ENCODE peak calls at places on chromosomes 13 and 19, in seven cellular contexts. W is upper lobe of left lung, K is psoas muscle, R is neural progenitor cell, Z is ovary, V is IMR-90, Q is GM23338. L is an unnamed sample. For H3K4me1 and H3K27me3, the result is how much of the 10 kb centered on the place peaks cover.

GRCh38 chr19:51422053-51422448 is 4.6 kb upstream of the SIGLEC10 start:
- DNase-seq in W (peak), K (peak), Q (peak), Z (peak), V (peak), R (peak), L (peak)

GRCh38 chr19:39327990-39328705 is 7.5 kb upstream of the LRFN1 start:
- DNase-seq in R (peak), K (peak), Q (peak), W (peak), Z (peak), V (peak), L (peak)

GRCh38 chr19:48842744-48843162 is 6.5 kb upstream of the HSD17B14 start:
- DNase-seq in K (no peak), W (no peak), V (peak), R (peak), Q (peak), Z (peak), L (no peak)

GRCh38 chr19:21910318-21910717 is 74.3 kb upstream of the ZNF43 start:
- DNase-seq in Z (no peak), K (no peak), Q (no peak), V (no peak), W (no peak), R (no peak), L (no peak)

GRCh38 chr13:34207334-34207733 is 389.4 kb downstream of the RFC3 start:
- DNase-seq in Z (no peak), K (no peak), Q (no peak), V (peak), W (no peak), R (no peak), L (peak)

GRCh38 chr13:37313383-37313782 is 207.9 kb upstream of the CSNK1A1L start:
- DNase-seq in K (no peak), W (no peak), Q (no peak), V (peak), R (no peak), Z (no peak), L (no peak)

GRCh38 chr19:6739884-6740588 is 556 bp downstream of the TRIP10 start:
- DNase-seq in R (peak), V (no peak), K (peak), W (peak), Q (peak), Z (peak), L (no peak)

GRCh38 chr19:7862413-7862951 is 11.7 kb downstream of the PRR36 start:
- DNase-seq in Z (peak), R (peak), W (peak), Q (peak), K (peak), V (peak), L (no peak)

GRCh38 chr13:77919351-77920294 is 992 bp upstream of the EDNRB start:
- DNase-seq in Z (no peak), W (peak), R (peak), K (peak), V (peak), Q (peak), L (peak)

GRCh38 chr19:50998061-50998460 is 3.3 kb downstream of the KLK8 start:
- DNase-seq in V (no peak), Z (no peak), Q (no peak), W (no peak), R (no peak), K (no peak), L (no peak)

GRCh38 chr13:113971471-113972231 is 2.2 kb downstream of the C13orf46 start:
- DNase-seq in K (peak), Z (no peak), W (no peak), R (no peak), Q (no peak), V (no peak), L (peak)

GRCh38 chr19:14762111-14762510 is 16.2 kb downstream of the ADGRE2 start:
- DNase-seq in Q (no peak), Z (no peak), R (no peak), W (no peak), V (no peak), K (no peak), L (no peak)

GRCh38 chr13:90485441-90485840 is 862.0 kb upstream of the MIR17HG start:
- DNase-seq in Q (no peak), Z (no peak), W (no peak), V (peak), K (no peak), R (no peak), L (no peak)

GRCh38 chr13:30690282-30691188 is 44.8 kb upstream of the ALOX5AP start:
- DNase-seq in R (no peak), Q (no peak), V (peak), K (peak), W (peak), Z (peak), L (peak)

GRCh38 chr13:104460553-104460952 is 1394.3 kb upstream of the SLC10A2 start:
- DNase-seq in R (no peak), V (no peak), W (no peak), Z (no peak), K (no peak), Q (no peak), L (no peak)

GRCh38 chr13:51780099-51780498 is 23.9 kb downstream of the DHRS12 start:
- DNase-seq in W (no peak), Z (no peak), V (no peak), R (no peak), K (no peak), Q (no peak), L (no peak)

GRCh38 chr19:30739394-30739793 is 367.2 kb downstream of the ZNF536 start:
- DNase-seq in V (no peak), K (peak), R (no peak), Q (no peak), W (no peak), Z (no peak), L (no peak)

GRCh38 chr13:90205911-90206310 is 1141.6 kb upstream of the MIR17HG start:
- DNase-seq in V (no peak), W (no peak), R (no peak), Q (no peak), K (no peak), Z (no peak), L (no peak)

GRCh38 chr13:113668491-113668971 is 1.5 kb downstream of the GRK1 start:
- DNase-seq in W (peak), K (peak), Q (no peak), Z (peak), V (no peak), R (no peak), L (peak)

GRCh38 chr19:41137056-41137455 is 22.8 kb downstream of the CYP2F1 start:
- DNase-seq in K (no peak), V (no peak), R (no peak), Z (no peak), Q (no peak), W (no peak), L (no peak)

GRCh38 chr19:2076481-2077082 is 19.5 kb downstream of the MOB3A start:
- DNase-seq in W (no peak), V (no peak), R (no peak), K (peak), Z (no peak), Q (no peak), L (no peak)

DNA sequence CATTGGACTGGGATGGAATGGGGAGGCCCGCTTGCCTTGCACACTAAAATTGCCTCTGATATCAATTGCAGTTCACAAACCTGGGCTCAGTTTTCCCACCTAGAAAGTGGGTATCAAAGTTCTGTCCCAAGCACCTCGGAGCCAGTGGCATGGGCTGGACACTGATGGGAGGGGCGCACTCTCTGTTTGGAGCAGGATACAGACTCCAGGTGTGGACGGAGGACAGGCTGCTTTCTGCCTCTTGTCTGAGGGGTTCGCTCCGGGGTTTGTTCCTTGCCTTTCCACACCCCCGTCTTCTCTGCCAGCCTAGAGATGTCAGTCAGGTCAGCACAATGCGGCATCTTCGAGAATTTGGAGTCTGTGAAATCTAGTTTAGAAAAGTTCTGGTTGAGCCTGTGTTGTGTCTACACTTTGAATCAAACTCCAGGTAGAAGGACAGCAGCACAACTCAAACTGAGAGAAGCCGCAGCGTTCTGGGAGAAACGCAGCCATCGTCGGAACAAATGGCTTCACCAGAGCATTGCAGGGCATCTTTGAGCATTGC is 141.9 kb downstream of the TEX29 start:
- DNase-seq in Z (no peak), Q (no peak), K (no peak), V (no peak), W (no peak), R (no peak), L (no peak)
- H3K4me1 ChIP-seq in Z (under half), Q (under half), K (under half), V (under half), W (under half), R (under half), L (under half)

GRCh38 chr19:57803265-57803593 is 11.5 kb downstream of the ZNF552 start:
- DNase-seq in Z (no peak), K (no peak), W (no peak), Q (peak), V (no peak), R (no peak), L (no peak)

GRCh38 chr19:57803594-57804325 is 11.0 kb downstream of the ZNF552 start:
- DNase-seq in V (peak), Z (peak), Q (peak), R (peak), K (no peak), W (no peak), L (no peak)

GRCh38 chr19:57807541-57807940 is 7.2 kb downstream of the ZNF552 start:
- DNase-seq in K (no peak), Q (no peak), W (no peak), Z (no peak), V (no peak), R (no peak), L (no peak)

GRCh38 chr19:57800696-57801095 is 14.0 kb downstream of the ZNF552 start:
- DNase-seq in R (peak), K (no peak), W (no peak), V (no peak), Z (no peak), Q (peak), L (no peak)

DNA sequence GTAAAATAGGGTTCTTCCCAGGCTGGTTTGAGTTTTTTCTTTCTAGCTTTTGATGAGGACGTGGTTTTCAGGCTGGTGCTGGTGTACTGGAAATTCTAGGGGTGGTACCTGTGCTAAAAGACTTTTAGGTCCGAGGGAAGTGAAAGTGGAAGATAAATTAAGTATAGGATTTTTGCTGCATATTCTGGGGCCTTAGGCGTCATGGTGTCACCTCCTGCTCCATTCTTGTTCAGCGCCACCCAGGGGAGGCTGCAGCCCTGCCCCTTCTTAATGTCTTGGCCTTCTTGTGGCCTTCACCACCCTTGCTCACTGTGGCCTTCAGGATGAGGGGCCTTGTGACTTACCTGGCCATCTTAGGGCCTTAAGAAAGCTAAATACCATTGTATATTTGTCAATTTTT is 12.4 kb downstream of the ZNF552 start:
- DNase-seq in V (no peak), Q (peak), K (no peak), R (no peak), W (no peak), Z (no peak), L (no peak)
- H3K27ac ChIP-seq in V (peak), Q (peak), K (no peak), R (peak), W (no peak), Z (no peak), L (no peak)

GRCh38 chr13:27976362-27977177 is 7.5 kb upstream of the CDX2 start:
- DNase-seq in Q (no peak), R (no peak), V (no peak), Z (no peak), W (no peak), K (no peak), L (no peak)
- H3K27me3 ChIP-seq in Q (half or more), R (half or more), V (half or more), Z (under half), W (half or more), K (under half), L (under half)

GRCh38 chr19:18660051-18660910 is 23.2 kb upstream of the CRTC1 start:
- DNase-seq in W (peak), K (peak), V (peak), Z (no peak), R (no peak), Q (no peak), L (peak)
- H3K4me1 ChIP-seq in W (under half), K (under half), V (under half), Z (under half), R (under half), Q (under half), L (under half)

GRCh38 chr19:13027557-13027956 is 32.3 kb downstream of the NFIX start:
- DNase-seq in K (no peak), Z (no peak), Q (no peak), V (no peak), W (no peak), R (no peak), L (no peak)

GRCh38 chr19:13028027-13028426 is 32.8 kb downstream of the NFIX start:
- DNase-seq in V (no peak), Z (no peak), W (no peak), R (no peak), K (no peak), Q (no peak), L (no peak)

GRCh38 chr19:13025819-13026477 is 30.7 kb downstream of the NFIX start:
- DNase-seq in R (no peak), K (no peak), W (no peak), Z (no peak), V (no peak), Q (no peak), L (no peak)

GRCh38 chr19:13026478-13026999 is 31.3 kb downstream of the NFIX start:
- DNase-seq in W (no peak), V (peak), R (no peak), Z (no peak), K (no peak), Q (no peak), L (no peak)

GRCh38 chr19:13027031-13027430 is 31.8 kb downstream of the NFIX start:
- DNase-seq in V (no peak), Z (no peak), K (no peak), Q (no peak), R (no peak), W (no peak), L (no peak)
- H3K27ac ChIP-seq in V (peak), Z (no peak), K (peak), Q (no peak), R (no peak), W (peak), L (peak)

DNA sequence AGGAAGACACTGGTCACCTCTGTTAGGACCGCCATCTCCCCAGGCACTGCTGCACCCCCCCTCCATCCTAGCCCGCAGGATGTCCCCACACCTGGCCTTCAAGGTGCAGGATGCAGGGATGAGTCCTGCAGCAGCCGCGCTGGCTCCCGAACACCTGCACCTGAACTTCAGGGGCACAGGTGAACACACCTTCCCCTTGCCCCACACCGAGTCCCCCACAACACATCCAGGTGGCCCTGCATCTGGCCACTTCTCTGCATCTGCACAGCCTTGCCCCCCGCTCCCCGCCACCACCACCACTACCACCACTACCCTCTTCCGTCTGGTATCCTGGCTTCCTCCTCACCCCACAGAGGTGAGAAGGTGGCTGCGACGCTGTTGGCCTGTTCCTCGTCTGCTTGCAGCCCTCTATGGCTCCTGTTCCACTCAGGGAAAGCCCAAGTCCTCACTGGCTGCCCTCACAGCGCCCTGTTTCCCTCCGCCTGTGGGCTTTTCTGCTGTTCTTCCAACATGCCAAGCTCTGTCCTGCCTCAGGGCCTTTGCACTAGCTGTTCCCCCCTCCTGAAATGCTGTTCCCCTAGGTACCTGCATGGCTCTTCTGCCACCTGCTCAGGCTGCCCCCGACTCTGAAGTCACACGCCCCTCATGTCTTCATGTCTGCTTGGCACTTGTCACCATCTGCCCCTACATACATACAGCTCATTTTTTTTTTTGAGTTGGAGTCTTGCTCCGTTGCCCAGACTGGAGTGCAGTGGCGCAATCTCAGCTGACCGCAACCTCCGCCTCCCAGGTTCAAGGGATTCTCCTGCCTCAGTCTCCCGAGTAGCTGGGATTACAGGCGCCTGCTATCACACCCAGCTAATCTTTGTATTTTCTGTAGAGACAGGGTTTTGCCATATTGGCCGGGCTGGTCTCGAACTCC is 1.4 kb upstream of the CERS1 start:
- DNase-seq in W (no peak), Z (no peak), R (no peak), Q (no peak), K (no peak), V (no peak), L (no peak)
- H3K27me3 ChIP-seq in W (under half), Z (under half), R (under half), Q (under half), K (under half), V (under half), L (under half)